ENCODE peak calls at places on chromosome 17, in six cellular contexts. S is bronchial epithelial cell, M is A549, B is adrenal gland, U is IMR-90, N is GM06990. R is an unnamed sample.

GRCh38 chr17:81096741-81097133 is 61.8 kb downstream of the BAIAP2 start:
- DNase-seq in S (no peak), M (no peak), B (no peak), U (no peak), N (no peak), R (no peak)

GRCh38 chr17:75521290-75521689 is 4.2 kb upstream of the LLGL2 start:
- DNase-seq in S (no peak), M (no peak), B (no peak), U (no peak), N (no peak), R (no peak)

GRCh38 chr17:10156579-10157488 is 41.6 kb downstream of the GAS7 start:
- DNase-seq in S (no peak), M (no peak), B (peak; percentile 41), U (no peak), N (peak; percentile 68), R (peak; percentile 91)

GRCh38 chr17:30000755-30001257 is 59.4 kb downstream of the EFCAB5 start:
- DNase-seq in S (peak; percentile 41), M (no peak), B (no peak), U (peak; percentile 50), N (no peak), R (no peak)

GRCh38 chr17:56172517-56172982 is 19.3 kb downstream of the ANKFN1 start:
- DNase-seq in S (no peak), M (no peak), B (no peak), U (no peak), N (no peak), R (no peak)

GRCh38 chr17:52410781-52411180 is 252.3 kb upstream of the CA10 start:
- DNase-seq in S (peak; percentile 23), M (no peak), B (no peak), U (no peak), N (no peak), R (no peak)

GRCh38 chr17:47192549-47192948 is 3.5 kb upstream of the CDC27 start:
- DNase-seq in S (no peak), M (no peak), B (no peak), U (no peak), N (peak; percentile 29), R (peak; percentile 82)

GRCh38 chr17:50541916-50542688 is 4.9 kb upstream of the SPATA20 start:
- DNase-seq in S (peak; percentile 48), M (peak; percentile 96), B (peak; percentile 91), U (peak; percentile 69), N (peak; percentile 87), R (peak; percentile 78)

GRCh38 chr17:58315281-58315711 is 13.3 kb downstream of the TSPOAP1 start:
- DNase-seq in S (no peak), M (no peak), B (no peak), U (no peak), N (no peak), R (no peak)

GRCh38 chr17:52064791-52065211 is 93.7 kb downstream of the CA10 start:
- DNase-seq in S (peak; percentile 27), M (no peak), B (no peak), U (no peak), N (no peak), R (no peak)

GRCh38 chr17:45013021-45013997 is 38.1 kb downstream of the DCAKD start:
- DNase-seq in S (no peak), M (no peak), B (no peak), U (no peak), N (no peak), R (no peak)

GRCh38 chr17:81607431-81607830 is 29.5 kb downstream of the NPLOC4 start:
- DNase-seq in S (no peak), M (no peak), B (no peak), U (peak; percentile 61), N (no peak), R (no peak)

DNA sequence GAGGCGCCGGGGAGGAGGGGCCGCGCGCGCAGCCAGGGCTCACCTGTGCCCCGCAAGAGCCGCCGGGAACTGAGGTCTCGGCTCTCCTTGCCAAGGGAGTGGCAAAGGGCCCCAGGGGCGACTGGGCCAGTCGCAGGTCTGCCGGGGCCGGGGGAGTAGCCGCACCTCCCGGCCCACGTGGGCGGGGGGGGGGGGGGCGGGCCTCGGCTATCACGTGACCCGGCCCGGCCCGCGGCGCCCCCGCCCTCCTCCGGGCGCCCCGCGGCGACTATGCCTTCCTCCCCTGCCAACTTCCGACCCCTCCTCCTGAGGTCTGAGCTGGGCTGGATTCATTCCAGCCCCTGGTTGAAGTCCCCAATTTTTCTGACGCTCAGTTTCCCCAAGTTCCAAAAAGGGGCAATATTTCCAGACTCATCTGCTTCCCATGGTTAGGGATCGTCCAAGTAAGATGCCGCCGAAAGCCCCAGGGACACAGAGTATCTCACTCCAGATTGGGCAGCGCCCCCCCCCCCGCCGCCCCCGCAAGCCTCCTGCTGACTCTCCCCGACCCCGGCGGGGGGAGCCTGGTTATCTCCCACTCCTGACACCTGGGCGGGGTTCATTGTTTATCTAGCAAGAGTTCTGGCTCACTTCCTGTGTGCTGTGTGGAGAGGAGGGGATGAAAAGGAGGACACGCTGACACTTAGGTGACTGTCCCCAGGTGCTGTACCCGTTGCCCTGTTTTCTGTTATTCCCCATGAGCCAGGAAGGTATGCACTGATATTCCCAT is at the start of gene TMC6:
- DNase-seq in S (no peak), M (peak; percentile 74), B (no peak), U (no peak), N (peak; percentile 82), R (peak; percentile 89)
- H3K4me3 ChIP-seq in S (peak within 1 kb of the TSS; percentile 78), M (peak within 1 kb of the TSS; percentile 79), B (peak within 1 kb of the TSS; percentile 74), U (peak within 1 kb of the TSS; percentile 45), N (peak within 1 kb of the TSS; percentile 91), R (peak within 1 kb of the TSS; percentile 87)

GRCh38 chr17:20930065-20930760 is 112.6 kb downstream of the USP22 start:
- DNase-seq in S (no peak), M (no peak), B (no peak), U (peak; percentile 24), N (no peak), R (no peak)

GRCh38 chr17:20934288-20934687 is 108.5 kb downstream of the USP22 start:
- DNase-seq in S (no peak), M (no peak), B (no peak), U (no peak), N (no peak), R (no peak)

GRCh38 chr17:20938244-20938643 is 104.6 kb downstream of the USP22 start:
- DNase-seq in S (no peak), M (no peak), B (no peak), U (no peak), N (no peak), R (no peak)

GRCh38 chr17:20935740-20936139 is 107.1 kb downstream of the USP22 start:
- DNase-seq in S (peak; percentile 95), M (no peak), B (no peak), U (peak; percentile 75), N (no peak), R (no peak)
- H3K4me3 ChIP-seq in S (no peak overlapping the region), M (no peak overlapping the region), B (no peak overlapping the region), U (no peak overlapping the region), N (no peak overlapping the region), R (no peak overlapping the region)

GRCh38 chr17:4586043-4586442 is 1.7 kb downstream of the SMTNL2 start:
- DNase-seq in S (no peak), M (no peak), B (no peak), U (no peak), N (no peak), R (no peak)

GRCh38 chr17:4583796-4584124 is 569 bp upstream of the SMTNL2 start:
- DNase-seq in S (no peak), M (peak; percentile 94), B (no peak), U (no peak), N (no peak), R (no peak)

GRCh38 chr17:4584125-4584834 is at the start of gene SMTNL2:
- DNase-seq in S (no peak), M (peak; percentile 49), B (no peak), U (no peak), N (no peak), R (no peak)

GRCh38 chr17:4585203-4585939 is 1.0 kb downstream of the SMTNL2 start:
- DNase-seq in S (no peak), M (no peak), B (no peak), U (no peak), N (no peak), R (no peak)

DNA sequence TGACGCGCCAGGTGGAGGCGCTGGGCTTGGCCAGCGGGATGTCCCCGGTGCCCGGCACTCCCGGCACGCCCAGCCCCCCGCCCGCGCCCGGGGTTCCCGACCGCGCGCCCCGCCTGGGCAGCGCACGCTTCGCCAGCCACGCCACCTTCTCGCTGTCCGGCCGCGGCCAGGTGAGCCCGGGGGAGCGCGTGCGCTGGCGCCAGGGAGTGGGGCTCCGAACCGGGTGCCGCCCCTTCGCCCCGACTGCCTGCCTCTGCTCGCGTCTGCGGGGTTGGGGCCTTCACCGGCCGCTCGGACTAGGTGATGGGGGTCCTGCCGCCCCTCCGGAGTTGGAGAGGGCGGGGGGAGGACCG is 482 bp downstream of the SMTNL2 start:
- DNase-seq in S (no peak), M (no peak), B (no peak), U (no peak), N (no peak), R (no peak)
- H3K4me3 ChIP-seq in S (no peak overlapping the region), M (peak overlapping the region; percentile 49), B (peak overlapping the region; percentile 44), U (no peak overlapping the region), N (no peak overlapping the region), R (no peak overlapping the region)

GRCh38 chr17:38967290-38967738 is at the start of gene FBXO47:
- DNase-seq in S (peak; percentile 79), M (peak; percentile 92), B (peak; percentile 77), U (peak; percentile 38), N (peak; percentile 59), R (peak; percentile 64)
- H3K4me3 ChIP-seq in S (peak within 1 kb of the TSS; percentile 27), M (peak within 1 kb of the TSS; percentile 44), B (no peak within 1 kb of the TSS), U (no peak within 1 kb of the TSS), N (peak within 1 kb of the TSS; percentile 31), R (no peak within 1 kb of the TSS)